ENCODE peak calls at places on chromosomes 12 and 14, in nine cellular contexts. I is mesothelial cell of epicardium, X is bronchial epithelial cell, J is tibial artery, Q is heart left ventricle, E is endothelial cell, T is Peyer's patch, V is AG04449, G is AG09309. M is an unnamed sample.

GRCh38 chr12:1594295-1595025 is at the start of gene FBXL14:
- DNase-seq in I (peak; percentile 76), X (peak; percentile 28), J (peak; percentile 93), Q (peak; percentile 93), E (peak; percentile 96), T (peak; percentile 91), V (no peak), G (no peak), M (peak; percentile 83)

GRCh38 chr14:73829526-73830431 is 21.9 kb upstream of the PTGR2 start:
- DNase-seq in I (no peak), X (peak; percentile 78), J (no peak), Q (no peak), E (no peak), T (no peak), V (peak; percentile 40), G (peak; percentile 52), M (peak; percentile 83)

GRCh38 chr14:64717870-64718269 is 13.6 kb downstream of the PLEKHG3 start:
- DNase-seq in I (no peak), X (peak; percentile 83), J (peak; percentile 71), Q (no peak), E (no peak), T (peak; percentile 48), V (no peak), G (no peak), M (no peak)

GRCh38 chr14:81474685-81475324 is 58.8 kb downstream of the SEL1L start:
- DNase-seq in I (no peak), X (no peak), J (no peak), Q (no peak), E (no peak), T (no peak), V (no peak), G (no peak), M (no peak)

GRCh38 chr14:45811155-45811554 is 558.2 kb upstream of the MIS18BP1 start:
- DNase-seq in I (no peak), X (no peak), J (no peak), Q (no peak), E (no peak), T (no peak), V (no peak), G (no peak), M (no peak)

GRCh38 chr12:63964301-63964700 is 119.8 kb downstream of the SRGAP1 start:
- DNase-seq in I (no peak), X (no peak), J (no peak), Q (no peak), E (no peak), T (no peak), V (no peak), G (no peak), M (no peak)

GRCh38 chr12:86256169-86256568 is at the start of gene MGAT4C:
- DNase-seq in I (no peak), X (no peak), J (no peak), Q (no peak), E (no peak), T (no peak), V (no peak), G (no peak), M (no peak)

GRCh38 chr14:48563465-48563864 is 888.1 kb upstream of the MDGA2 start:
- DNase-seq in I (no peak), X (peak; percentile 48), J (no peak), Q (no peak), E (no peak), T (no peak), V (no peak), G (no peak), M (peak; percentile 2)

GRCh38 chr14:53273671-53274072 is 120.5 kb upstream of the DDHD1 start:
- DNase-seq in I (no peak), X (peak; percentile 18), J (no peak), Q (peak; percentile 40), E (no peak), T (no peak), V (no peak), G (no peak), M (peak; percentile 64)

DNA sequence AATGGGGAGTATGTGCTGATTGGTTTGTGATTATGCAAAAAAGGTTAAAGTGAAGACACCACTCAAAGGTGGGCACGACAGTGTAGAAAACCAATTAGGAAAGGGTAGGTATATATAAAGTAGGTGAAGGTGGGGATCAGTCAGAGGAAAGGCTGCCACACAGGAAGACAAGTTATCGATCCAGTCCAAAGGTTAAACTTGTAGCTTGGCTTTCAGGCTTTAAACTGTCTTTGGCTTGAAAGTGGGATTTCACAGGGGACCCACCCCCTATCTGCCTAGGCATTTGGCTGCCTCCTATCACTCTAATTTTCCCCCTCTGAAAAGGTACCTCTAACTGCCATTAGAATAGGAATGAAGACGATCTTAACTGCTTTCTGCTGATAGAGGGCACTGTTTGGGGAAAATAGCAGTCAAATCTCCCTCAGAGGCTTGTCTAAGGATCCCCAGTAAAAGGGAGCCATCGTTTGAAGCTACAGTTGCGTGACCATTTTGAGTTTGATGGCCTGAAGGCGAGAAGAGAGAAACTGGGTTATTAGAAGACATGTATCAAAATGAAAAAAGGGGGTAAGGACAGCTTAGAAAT is 250.2 kb downstream of the GPHN start:
- DNase-seq in I (no peak), X (no peak), J (no peak), Q (no peak), E (no peak), T (no peak), V (no peak), G (no peak), M (no peak)
- TF ChIP-seq CTCF in I (no peak), X (no peak), J (no peak), Q (no peak), E (no peak), T (no peak), V (no peak), G (peak; percentile 1), M (no peak)

DNA sequence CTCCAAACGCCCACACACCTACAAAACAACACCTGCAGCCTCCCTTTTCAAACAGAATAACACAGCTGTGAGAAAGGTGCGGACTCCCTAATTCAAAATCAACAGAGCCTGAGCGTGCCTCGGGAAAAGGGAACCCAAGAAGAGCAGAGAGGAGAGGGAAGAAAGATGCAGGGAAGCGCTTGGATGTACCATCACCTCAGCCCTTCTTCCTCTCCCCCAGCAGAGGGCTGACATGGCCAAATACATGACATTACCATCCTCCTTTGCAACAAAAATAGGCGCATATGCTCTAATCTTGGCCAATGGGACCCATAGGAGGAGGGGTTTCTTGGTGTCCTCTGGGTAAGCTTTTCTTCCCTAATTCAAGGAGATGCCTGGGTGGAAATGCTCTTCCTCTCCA is 78.0 kb downstream of the CPSF2 start:
- DNase-seq in I (no peak), X (no peak), J (no peak), Q (no peak), E (no peak), T (no peak), V (no peak), G (no peak), M (no peak)
- TF ChIP-seq CTCF in I (no peak), X (no peak), J (no peak), Q (no peak), E (no peak), T (no peak), V (no peak), G (no peak), M (no peak)

GRCh38 chr14:40494483-40494882 is 1062.2 kb upstream of the FBXO33 start:
- DNase-seq in I (no peak), X (no peak), J (no peak), Q (no peak), E (no peak), T (no peak), V (no peak), G (no peak), M (no peak)
- TF ChIP-seq CTCF in I (no peak), X (no peak), J (no peak), Q (no peak), E (no peak), T (no peak), V (no peak), G (no peak), M (no peak)

GRCh38 chr14:103314496-103315277 is 19.4 kb upstream of the EIF5 start:
- DNase-seq in I (no peak), X (no peak), J (peak; percentile 32), Q (no peak), E (no peak), T (no peak), V (no peak), G (no peak), M (no peak)

GRCh38 chr14:103316723-103317122 is 17.3 kb upstream of the EIF5 start:
- DNase-seq in I (no peak), X (no peak), J (no peak), Q (no peak), E (no peak), T (no peak), V (no peak), G (no peak), M (no peak)

GRCh38 chr14:103315941-103316340 is 18.1 kb upstream of the EIF5 start:
- DNase-seq in I (no peak), X (no peak), J (no peak), Q (no peak), E (no peak), T (no peak), V (no peak), G (no peak), M (no peak)

GRCh38 chr14:103313704-103314103 is 20.3 kb upstream of the EIF5 start:
- DNase-seq in I (no peak), X (no peak), J (peak; percentile 11), Q (no peak), E (no peak), T (no peak), V (no peak), G (no peak), M (peak; percentile 32)

GRCh38 chr14:103315368-103315911 is 18.6 kb upstream of the EIF5 start:
- DNase-seq in I (no peak), X (peak; percentile 88), J (no peak), Q (no peak), E (peak; percentile 38), T (no peak), V (no peak), G (no peak), M (peak; percentile 94)
- TF ChIP-seq CTCF in I (no peak), X (no peak), J (no peak), Q (no peak), E (no peak), T (no peak), V (no peak), G (no peak), M (no peak)

GRCh38 chr12:27034607-27035293 is 12.4 kb downstream of the MED21 start:
- DNase-seq in I (no peak), X (no peak), J (no peak), Q (no peak), E (no peak), T (no peak), V (no peak), G (no peak), M (no peak)

GRCh38 chr12:27031531-27031930 is 9.2 kb downstream of the MED21 start:
- DNase-seq in I (no peak), X (no peak), J (no peak), Q (no peak), E (no peak), T (no peak), V (peak; percentile 40), G (no peak), M (no peak)

GRCh38 chr12:27032679-27033078 is 10.3 kb downstream of the MED21 start:
- DNase-seq in I (no peak), X (no peak), J (no peak), Q (no peak), E (no peak), T (no peak), V (no peak), G (no peak), M (no peak)
- TF ChIP-seq CTCF in I (no peak), X (no peak), J (no peak), Q (no peak), E (no peak), T (no peak), V (no peak), G (no peak), M (no peak)

GRCh38 chr12:123712780-123713319 is 697 bp downstream of the ATP6V0A2 start:
- DNase-seq in I (no peak), X (no peak), J (no peak), Q (no peak), E (no peak), T (peak; percentile 58), V (no peak), G (no peak), M (peak; percentile 5)
- TF ChIP-seq CTCF in I (no peak), X (no peak), J (no peak), Q (no peak), E (no peak), T (no peak), V (no peak), G (no peak), M (no peak)

M was measured in cardiac fibroblast.